ENCODE peak calls at places on chromosomes 7 and 10, in nine cellular contexts. C is activated T-helper 2 cell treated with anti-CD3 and anti-CD28 coated beads, Interferon-gamma antibody, Interleukin-2, Interleukin-4, amounts not matched to agents 10 μg/mL and 5 μg/mL and 100 μg/mL, durations not matched to agents 14 hours and 24 hours and 36 hours; V is Calu3; Z is fibroblast of mammary gland; O is T1000; G is non-pigmented ciliary epithelial cell; E is heart right ventricle; X is stimulated activated CD8-positive, alpha-beta memory T cell treated with anti-CD3 and anti-CD28 coated beads, Interleukin-4, amount 100 ng/mL, for 24 hours; W is neuronal stem cell. P is an unnamed sample.

GRCh38 chr10:86953747-86954680 is 3.4 kb downstream of the MMRN2 start:
- DNase-seq in G (no peak), Z (peak; percentile 58), O (no peak), E (peak; percentile 73), W (no peak), C (no peak), V (no peak), X (no peak), P (no peak)

GRCh38 chr7:8125680-8126444 is 136.1 kb downstream of the ICA1 start:
- DNase-seq in C (peak; percentile 72), Z (no peak), E (no peak), G (no peak), X (peak; percentile 67), V (no peak), W (no peak), O (no peak), P (no peak)

GRCh38 chr10:80945267-80945880 is 407.7 kb downstream of the SH2D4B start:
- DNase-seq in Z (no peak), X (no peak), E (no peak), W (peak; percentile 23), G (no peak), O (no peak), C (no peak), V (peak; percentile 6), P (no peak)

GRCh38 chr7:3953133-3953532 is 652.1 kb downstream of the SDK1 start:
- DNase-seq in E (no peak), V (no peak), Z (no peak), C (no peak), G (no peak), O (no peak), W (no peak), X (no peak), P (no peak)

GRCh38 chr10:78911533-78912340 is 157.0 kb upstream of the ZMIZ1 start:
- DNase-seq in E (no peak), C (no peak), V (no peak), G (no peak), O (no peak), W (no peak), X (no peak), Z (no peak), P (no peak)

GRCh38 chr7:100137851-100138760 is 10.6 kb upstream of the LAMTOR4 start:
- DNase-seq in X (no peak), E (no peak), Z (no peak), W (no peak), G (no peak), C (no peak), V (no peak), O (no peak), P (no peak)

GRCh38 chr10:128629111-128630096 is 503.2 kb upstream of the MKI67 start:
- DNase-seq in E (no peak), Z (peak; percentile 77), G (no peak), W (no peak), C (no peak), X (no peak), O (no peak), V (peak; percentile 59), P (no peak)

GRCh38 chr7:43204081-43204480 is 91.6 kb downstream of the HECW1 start:
- DNase-seq in G (no peak), E (no peak), C (no peak), Z (peak; percentile 84), X (no peak), V (no peak), O (no peak), W (no peak), P (no peak)

GRCh38 chr10:121956111-121957061 is 18.6 kb downstream of the NSMCE4A start:
- DNase-seq in G (peak; percentile 48), O (peak; percentile 10), W (no peak), V (no peak), Z (peak; percentile 75), C (no peak), E (no peak), X (no peak), P (no peak)

GRCh38 chr10:126459878-126460481 is 71.7 kb upstream of the ADAM12 start:
- DNase-seq in Z (peak; percentile 100), W (no peak), C (no peak), G (peak; percentile 44), O (peak; percentile 79), E (no peak), X (no peak), V (peak; percentile 40), P (no peak)

GRCh38 chr10:47438857-47439474 is 44.9 kb downstream of the ANXA8 start:
- DNase-seq in W (peak; percentile 21), G (peak; percentile 55), X (no peak), Z (peak; percentile 64), V (peak; percentile 72), O (peak; percentile 43), C (no peak), E (no peak), P (no peak)

GRCh38 chr10:15395912-15396311 is 24.8 kb upstream of the FAM171A1 start:
- DNase-seq in V (no peak), E (no peak), G (no peak), C (no peak), O (no peak), W (no peak), X (no peak), Z (no peak), P (no peak)